ENCODE peak calls at places on chromosome 3, in five cellular contexts. W is stimulated activated CD4-positive, alpha-beta T cell treated with anti-CD3 and anti-CD28 coated beads, Interleukin-1b, Interleukin-23, amount 100 ng/mL, for 4 hours; N is OCI-LY7; R is mammary epithelial cell; V is hippocampal formation. H is an unnamed sample.
A peak's percentile ranks its signal among the peaks of the same experiment; 100 is the strongest.

GRCh38 chr3:100968908-100969556 is 24.2 kb downstream of the ABI3BP start:
- DNase-seq in W (no peak), N (no peak), R (no peak), V (no peak), H (no peak)

GRCh38 chr3:10867384-10867783 is 51.4 kb downstream of the SLC6A11 start:
- DNase-seq in W (no peak), N (no peak), R (peak; percentile 24), V (no peak), H (no peak)

GRCh38 chr3:32839714-32840085 is 21.9 kb downstream of the TRIM71 start:
- DNase-seq in W (no peak), N (no peak), R (no peak), V (no peak), H (no peak)

GRCh38 chr3:61299343-61299742 is 48.1 kb upstream of the FHIT start:
- DNase-seq in W (no peak), N (no peak), R (no peak), V (no peak), H (no peak)

GRCh38 chr3:12586403-12586802 is 29.5 kb downstream of the MKRN2 start:
- DNase-seq in W (no peak), N (no peak), R (no peak), V (no peak), H (no peak)

GRCh38 chr3:71325715-71326114 is 257.8 kb downstream of the FOXP1 start:
- DNase-seq in W (no peak), N (no peak), R (no peak), V (no peak), H (no peak)

GRCh38 chr3:188272481-188273372 is 118.8 kb downstream of the LPP start:
- DNase-seq in W (no peak), N (no peak), R (peak; percentile 76), V (no peak), H (no peak)

GRCh38 chr3:171654809-171655208 is 155.5 kb downstream of the PLD1 start:
- DNase-seq in W (no peak), N (no peak), R (peak; percentile 78), V (peak; percentile 37), H (no peak)

GRCh38 chr3:61663728-61664492 is 102.5 kb downstream of the PTPRG start:
- DNase-seq in W (no peak), N (no peak), R (peak; percentile 71), V (no peak), H (no peak)

GRCh38 chr3:127967296-127967695 is 52.3 kb downstream of the KBTBD12 start:
- DNase-seq in W (no peak), N (no peak), R (no peak), V (no peak), H (no peak)

GRCh38 chr3:15325228-15325627 is 7.2 kb downstream of the SH3BP5 start:
- DNase-seq in W (no peak), N (no peak), R (peak; percentile 36), V (no peak), H (no peak)

GRCh38 chr3:99012051-99012450 is 110.6 kb upstream of the DCBLD2 start:
- DNase-seq in W (no peak), N (peak; percentile 96), R (no peak), V (no peak), H (no peak)

GRCh38 chr3:68007621-68008226 is 353.3 kb upstream of the SUCLG2 start:
- DNase-seq in W (peak; percentile 17), N (no peak), R (no peak), V (no peak), H (no peak)

GRCh38 chr3:178086419-178086818 is 449.8 kb upstream of the KCNMB2 start:
- DNase-seq in W (no peak), N (no peak), R (no peak), V (no peak), H (no peak)

GRCh38 chr3:4898454-4899313 is 80.6 kb upstream of the BHLHE40 start:
- DNase-seq in W (no peak), N (no peak), R (peak; percentile 38), V (no peak), H (no peak)

GRCh38 chr3:23993556-23994246 is 48.6 kb downstream of the NR1D2 start:
- DNase-seq in W (no peak), N (no peak), R (no peak), V (no peak), H (no peak)

GRCh38 chr3:14201881-14202684 is 23.5 kb downstream of the LSM3 start:
- DNase-seq in W (no peak), N (no peak), R (no peak), V (no peak), H (no peak)

GRCh38 chr3:197599089-197599765 is 43.5 kb upstream of the BDH1 start:
- DNase-seq in W (peak; percentile 47), N (peak; percentile 88), R (peak; percentile 50), V (no peak), H (no peak)

GRCh38 chr3:71673486-71673885 is 51.7 kb downstream of the EIF4E3 start:
- DNase-seq in W (no peak), N (no peak), R (no peak), V (no peak), H (no peak)

GRCh38 chr3:59150039-59150438 is 100.2 kb upstream of the CFAP20DC start:
- DNase-seq in W (no peak), N (no peak), R (no peak), V (no peak), H (no peak)

GRCh38 chr3:11522398-11522715 is 121.4 kb downstream of the VGLL4 start:
- DNase-seq in W (no peak), N (no peak), R (no peak), V (no peak), H (no peak)

GRCh38 chr3:133675631-133676335 is 14.0 kb upstream of the TOPBP1 start:
- DNase-seq in W (no peak), N (peak; percentile 16), R (no peak), V (no peak), H (no peak)

GRCh38 chr3:123660276-123660675 is 75.4 kb upstream of the HACD2 start:
- DNase-seq in W (no peak), N (no peak), R (no peak), V (no peak), H (no peak)

GRCh38 chr3:9020396-9020795 is 57.1 kb upstream of the RAD18 start:
- DNase-seq in W (no peak), N (no peak), R (no peak), V (no peak), H (no peak)

GRCh38 chr3:123392871-123393620 is 55.8 kb downstream of the ADCY5 start:
- DNase-seq in W (no peak), N (no peak), R (no peak), V (no peak), H (no peak)

GRCh38 chr3:25266677-25267076 is 161.4 kb upstream of the RARB start:
- DNase-seq in W (no peak), N (no peak), R (no peak), V (no peak), H (no peak)

GRCh38 chr3:27729748-27730611 is 7.9 kb upstream of the EOMES start:
- DNase-seq in W (no peak), N (no peak), R (no peak), V (no peak), H (no peak)

GRCh38 chr3:47578119-47578630 is 490 bp downstream of the CSPG5 start:
- DNase-seq in W (peak; percentile 26), N (peak; percentile 36), R (no peak), V (peak; percentile 64), H (no peak)

GRCh38 chr3:33060609-33061337 is 36.2 kb downstream of the GLB1 start:
- DNase-seq in W (peak; percentile 54), N (peak; percentile 52), R (no peak), V (no peak), H (no peak)

GRCh38 chr3:58054652-58055051 is 46.4 kb downstream of the FLNB start:
- DNase-seq in W (no peak), N (no peak), R (no peak), V (no peak), H (no peak)

GRCh38 chr3:81154611-81155143 is 606.8 kb downstream of the GBE1 start:
- DNase-seq in W (no peak), N (no peak), R (no peak), V (no peak), H (no peak)

GRCh38 chr3:128372281-128372680 is 94.4 kb downstream of the DNAJB8 start:
- DNase-seq in W (no peak), N (no peak), R (no peak), V (no peak), H (no peak)

GRCh38 chr3:89049119-89049518 is 58.3 kb upstream of the EPHA3 start:
- DNase-seq in W (no peak), N (peak; percentile 4), R (no peak), V (no peak), H (no peak)

GRCh38 chr3:143119974-143120715 is 574 bp downstream of the CHST2 start:
- DNase-seq in W (peak; percentile 20), N (peak; percentile 21), R (peak; percentile 46), V (no peak), H (no peak)

GRCh38 chr3:114899186-114899931 is 247.7 kb downstream of the ZBTB20 start:
- DNase-seq in W (no peak), N (no peak), R (peak; percentile 2), V (no peak), H (no peak)

GRCh38 chr3:14204605-14205284 is 26.1 kb downstream of the LSM3 start:
- DNase-seq in W (no peak), N (no peak), R (no peak), V (no peak), H (no peak)

H was measured in anterior cingulate cortex.